ENCODE peak calls at places on chromosomes 16 and 17, in five cellular contexts. C, U, I, H and O are unnamed samples.

GRCh38 chr17:55366020-55366481 is 55.6 kb downstream of the MMD start:
- DNase-seq in I (no peak), U (no peak), C (no peak), H (peak; percentile 40), O (no peak)

GRCh38 chr16:23174622-23175021 is 7.9 kb upstream of the SCNN1G start:
- DNase-seq in U (no peak), I (no peak), C (no peak), H (no peak), O (no peak)

GRCh38 chr17:17059301-17059890 is 17.1 kb downstream of the MPRIP start:
- DNase-seq in I (no peak), C (no peak), H (no peak), U (no peak), O (no peak)

GRCh38 chr17:32523827-32524552 is 37.2 kb downstream of the CDK5R1 start:
- DNase-seq in U (no peak), H (no peak), I (no peak), C (peak; percentile 72), O (peak; percentile 69)

GRCh38 chr16:10949424-10949970 is 5.1 kb downstream of the CLEC16A start:
- DNase-seq in C (peak; percentile 52), I (no peak), H (no peak), U (no peak), O (peak; percentile 53)

GRCh38 chr16:85142129-85142513 is 29.8 kb upstream of the CIBAR2 start:
- DNase-seq in I (no peak), U (no peak), H (no peak), C (no peak), O (no peak)

GRCh38 chr17:43588121-43588520 is 42.0 kb upstream of the ETV4 start:
- DNase-seq in I (no peak), H (no peak), U (no peak), C (no peak), O (no peak)

GRCh38 chr16:23905027-23905426 is 69.2 kb downstream of the PRKCB start:
- DNase-seq in U (no peak), C (no peak), H (no peak), I (no peak), O (no peak)

GRCh38 chr17:73521376-73521775 is 122.9 kb downstream of the SDK2 start:
- DNase-seq in U (no peak), H (no peak), I (no peak), C (no peak), O (no peak)

GRCh38 chr17:79979201-79979840 is 56.4 kb downstream of the TBC1D16 start:
- DNase-seq in H (no peak), U (no peak), I (no peak), C (no peak), O (no peak)

GRCh38 chr17:57761887-57762286 is 16.8 kb upstream of the CCDC182 start:
- DNase-seq in C (no peak), U (no peak), I (no peak), H (no peak), O (no peak)

GRCh38 chr17:15392326-15392739 is 50.9 kb upstream of the TEKT3 start:
- DNase-seq in I (no peak), U (no peak), C (no peak), H (no peak), O (no peak)

GRCh38 chr16:30946671-30947532 is 2.0 kb upstream of the ORAI3 start:
- DNase-seq in H (no peak), U (no peak), I (no peak), C (no peak), O (no peak)

GRCh38 chr17:38869647-38870258 is at the start of gene LASP1:
- DNase-seq in U (peak; percentile 79), I (peak; percentile 81), C (peak; percentile 93), H (peak; percentile 89), O (peak; percentile 94)

GRCh38 chr17:62720126-62720850 is 87.8 kb downstream of the MARCHF10 start:
- DNase-seq in C (no peak), U (no peak), H (no peak), I (no peak), O (no peak)

GRCh38 chr16:11034481-11034931 is 90.1 kb downstream of the CLEC16A start:
- DNase-seq in H (no peak), U (no peak), C (no peak), I (no peak), O (no peak)

GRCh38 chr17:36525113-36525512 is 9.6 kb downstream of the MYO19 start:
- DNase-seq in C (no peak), H (no peak), U (no peak), I (no peak), O (no peak)

GRCh38 chr16:46811682-46812081 is 19.3 kb downstream of the C16orf87 start:
- DNase-seq in U (no peak), H (no peak), I (no peak), C (no peak), O (no peak)

GRCh38 chr16:23317266-23317661 is 15.2 kb downstream of the SCNN1B start:
- DNase-seq in C (no peak), I (no peak), H (no peak), U (no peak), O (no peak)

GRCh38 chr17:49217651-49218413 is 7.3 kb downstream of the ABI3 start:
- DNase-seq in U (no peak), I (peak; percentile 77), H (peak; percentile 46), C (peak; percentile 89), O (peak; percentile 87)

GRCh38 chr17:58317421-58318064 is 11.1 kb downstream of the TSPOAP1 start:
- DNase-seq in C (peak; percentile 81), H (no peak), U (peak; percentile 57), I (peak; percentile 74), O (peak; percentile 85)

GRCh38 chr16:54128629-54129230 is 157.9 kb downstream of the IRX3 start:
- DNase-seq in C (no peak), U (no peak), H (peak; percentile 48), I (no peak), O (no peak)

GRCh38 chr17:72345083-72345482 is 224.3 kb downstream of the SOX9 start:
- DNase-seq in U (no peak), I (no peak), C (no peak), H (no peak), O (no peak)

GRCh38 chr16:76985362-76985761 is 205.6 kb upstream of the MON1B start:
- DNase-seq in H (no peak), U (no peak), I (no peak), C (no peak), O (no peak)

GRCh38 chr16:16833165-16833564 is 454.2 kb downstream of the NPIPA7 start:
- DNase-seq in H (no peak), U (no peak), C (no peak), I (no peak), O (no peak)

GRCh38 chr16:53412549-53412948 is 21.7 kb upstream of the RBL2 start:
- DNase-seq in C (no peak), H (no peak), U (no peak), I (no peak), O (no peak)

GRCh38 chr16:28195859-28196258 is 15.9 kb downstream of the XPO6 start:
- DNase-seq in U (no peak), I (no peak), H (no peak), C (no peak), O (no peak)

GRCh38 chr17:44633998-44634397 is 22.3 kb upstream of the MEIOC start:
- DNase-seq in I (no peak), C (no peak), H (no peak), U (no peak), O (no peak)

GRCh38 chr17:21210411-21211076 is 3.4 kb downstream of the TMEM11 start:
- DNase-seq in U (no peak), I (no peak), C (no peak), H (no peak), O (no peak)

GRCh38 chr16:9072806-9073341 is 18.6 kb upstream of the HAPSTR1 start:
- DNase-seq in U (peak; percentile 34), C (peak; percentile 48), I (no peak), H (no peak), O (peak; percentile 31)

GRCh38 chr17:65750678-65751077 is 189.2 kb upstream of the AXIN2 start:
- DNase-seq in H (peak; percentile 9), I (no peak), U (peak; percentile 15), C (no peak), O (no peak)

GRCh38 chr17:47240375-47240764 is 13.3 kb upstream of the ITGB3 start:
- DNase-seq in H (no peak), C (no peak), U (no peak), I (no peak), O (no peak)

GRCh38 chr17:72946696-72947095 is 145.8 kb downstream of the SLC39A11 start:
- DNase-seq in I (no peak), H (no peak), U (no peak), C (no peak), O (no peak)

GRCh38 chr17:47279062-47279801 is 25.6 kb downstream of the ITGB3 start:
- DNase-seq in U (no peak), C (peak; percentile 83), I (peak; percentile 58), H (peak; percentile 27), O (peak; percentile 80)

GRCh38 chr16:67716097-67716496 is 3.0 kb downstream of the GFOD2 start:
- DNase-seq in H (no peak), U (no peak), C (no peak), I (no peak), O (no peak)

GRCh38 chr17:73584987-73585386 is 59.3 kb downstream of the SDK2 start:
- DNase-seq in U (no peak), H (no peak), C (no peak), I (no peak), O (no peak)

GRCh38 chr16:24036614-24037013 is 200.8 kb downstream of the PRKCB start:
- DNase-seq in C (peak; percentile 70), H (peak; percentile 56), U (peak; percentile 28), I (peak; percentile 31), O (peak; percentile 55)

GRCh38 chr17:13230908-13231307 is 213.1 kb upstream of the ELAC2 start:
- DNase-seq in I (no peak), C (no peak), U (no peak), H (no peak), O (no peak)

GRCh38 chr16:50598256-50598894 is 50.2 kb downstream of the NKD1 start:
- DNase-seq in U (no peak), I (no peak), H (peak; percentile 38), C (no peak), O (no peak)